ENCODE peak calls at places on chromosomes 7 and 10, in five cellular contexts. One of them, this sample, is unnamed.

GRCh38 chr10:112078003-112078402 is 105.6 kb downstream of the GPAM start:
- DNase-seq in cardiac muscle cell: no peak
- DNase-seq in heart right ventricle: no peak
- DNase-seq in uterus: no peak
- DNase-seq in stomach: no peak
- DNase-seq in this sample: no peak

GRCh38 chr7:148962823-148963582 is 65.3 kb downstream of the PDIA4 start:
- DNase-seq in cardiac muscle cell: peak; percentile 79
- DNase-seq in heart right ventricle: peak; percentile 70
- DNase-seq in uterus: peak; percentile 71
- DNase-seq in stomach: peak; percentile 61
- DNase-seq in this sample: peak; percentile 70

GRCh38 chr10:45646384-45647050 is 26.1 kb downstream of the ZFAND4 start:
- DNase-seq in cardiac muscle cell: no peak
- DNase-seq in heart right ventricle: no peak
- DNase-seq in uterus: no peak
- DNase-seq in stomach: no peak
- DNase-seq in this sample: no peak

GRCh38 chr7:157501576-157501975 is 164.8 kb downstream of the DNAJB6 start:
- DNase-seq in cardiac muscle cell: no peak
- DNase-seq in heart right ventricle: no peak
- DNase-seq in uterus: no peak
- DNase-seq in stomach: peak; percentile 13
- DNase-seq in this sample: no peak

GRCh38 chr10:124693801-124694416 is 50.3 kb downstream of the FAM53B start:
- DNase-seq in cardiac muscle cell: no peak
- DNase-seq in heart right ventricle: no peak
- DNase-seq in uterus: no peak
- DNase-seq in stomach: no peak
- DNase-seq in this sample: peak; percentile 80

GRCh38 chr7:78139335-78139734 is 340.8 kb downstream of the PHTF2 start:
- DNase-seq in cardiac muscle cell: no peak
- DNase-seq in heart right ventricle: no peak
- DNase-seq in uterus: no peak
- DNase-seq in stomach: no peak
- DNase-seq in this sample: no peak

GRCh38 chr7:133582766-133583523 is 330.1 kb downstream of the EXOC4 start:
- DNase-seq in cardiac muscle cell: peak; percentile 87
- DNase-seq in heart right ventricle: no peak
- DNase-seq in uterus: no peak
- DNase-seq in stomach: no peak
- DNase-seq in this sample: no peak

GRCh38 chr10:100766693-100767427 is 21.5 kb downstream of the PAX2 start:
- DNase-seq in cardiac muscle cell: no peak
- DNase-seq in heart right ventricle: no peak
- DNase-seq in uterus: no peak
- DNase-seq in stomach: no peak
- DNase-seq in this sample: peak; percentile 26

GRCh38 chr7:5709347-5709950 is 72.0 kb downstream of the RNF216 start:
- DNase-seq in cardiac muscle cell: no peak
- DNase-seq in heart right ventricle: no peak
- DNase-seq in uterus: no peak
- DNase-seq in stomach: no peak
- DNase-seq in this sample: no peak

GRCh38 chr7:114047889-114048288 is 129.1 kb upstream of the PPP1R3A start:
- DNase-seq in cardiac muscle cell: peak; percentile 70
- DNase-seq in heart right ventricle: no peak
- DNase-seq in uterus: no peak
- DNase-seq in stomach: no peak
- DNase-seq in this sample: no peak

GRCh38 chr7:100603697-100604077 is 1.5 kb downstream of the PCOLCE start:
- DNase-seq in cardiac muscle cell: peak; percentile 38
- DNase-seq in heart right ventricle: no peak
- DNase-seq in uterus: no peak
- DNase-seq in stomach: no peak
- DNase-seq in this sample: no peak

GRCh38 chr7:100600222-100601038 is 1.7 kb upstream of the PCOLCE start:
- DNase-seq in cardiac muscle cell: no peak
- DNase-seq in heart right ventricle: no peak
- DNase-seq in uterus: no peak
- DNase-seq in stomach: no peak
- DNase-seq in this sample: no peak

GRCh38 chr7:100602889-100603696 is 930 bp downstream of the PCOLCE start:
- DNase-seq in cardiac muscle cell: peak; percentile 90
- DNase-seq in heart right ventricle: peak; percentile 72
- DNase-seq in uterus: peak; percentile 92
- DNase-seq in stomach: no peak
- DNase-seq in this sample: peak; percentile 46

GRCh38 chr7:100595188-100595587 is 7.0 kb upstream of the PCOLCE start:
- DNase-seq in cardiac muscle cell: no peak
- DNase-seq in heart right ventricle: no peak
- DNase-seq in uterus: no peak
- DNase-seq in stomach: no peak
- DNase-seq in this sample: no peak

GRCh38 chr7:100598425-100598824 is 3.7 kb upstream of the PCOLCE start:
- DNase-seq in cardiac muscle cell: peak; percentile 19
- DNase-seq in heart right ventricle: no peak
- DNase-seq in uterus: no peak
- DNase-seq in stomach: no peak
- DNase-seq in this sample: no peak
- H3K4me3 ChIP-seq in cardiac muscle cell: no peak overlapping the region
- H3K4me3 ChIP-seq in heart right ventricle: no peak overlapping the region
- H3K4me3 ChIP-seq in uterus: no peak overlapping the region
- H3K4me3 ChIP-seq in stomach: no peak overlapping the region
- H3K4me3 ChIP-seq in this sample: no peak overlapping the region

DNA sequence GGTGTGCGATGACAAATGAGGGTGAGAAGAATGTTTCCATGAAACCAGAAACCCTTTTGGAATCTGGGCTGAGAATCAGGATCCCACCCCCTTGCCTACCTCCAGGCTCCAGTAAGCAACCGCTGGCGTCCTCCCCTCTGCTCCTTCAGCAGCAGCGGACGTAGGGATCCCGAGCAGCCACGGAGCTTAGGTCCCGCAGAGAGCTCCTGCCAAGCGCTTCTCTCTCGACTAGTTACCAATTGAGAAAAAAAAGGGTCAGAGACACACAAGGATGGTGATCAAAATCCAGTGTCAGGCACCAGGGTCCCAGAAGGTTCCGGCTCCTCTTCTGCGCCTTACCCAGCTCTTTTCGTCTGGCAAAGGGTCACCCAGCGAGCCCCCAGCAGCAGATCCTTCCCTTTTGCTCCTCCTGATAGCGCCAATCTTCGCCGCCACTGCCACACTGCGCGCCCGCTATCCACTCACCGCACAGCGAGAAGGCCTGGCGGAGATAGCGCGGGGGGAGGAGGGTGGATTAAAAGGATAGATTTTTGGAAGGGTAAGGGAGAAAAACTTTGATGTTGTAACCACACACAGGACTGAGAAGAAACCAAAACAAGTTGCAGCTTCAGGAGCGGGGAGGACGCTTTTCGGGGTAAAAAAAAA is 733.4 kb downstream of the ZWINT start:
- DNase-seq in cardiac muscle cell: no peak
- DNase-seq in heart right ventricle: no peak
- DNase-seq in uterus: no peak
- DNase-seq in stomach: no peak
- DNase-seq in this sample: no peak
- H3K4me3 ChIP-seq in cardiac muscle cell: peak overlapping the region; percentile 35
- H3K4me3 ChIP-seq in heart right ventricle: peak overlapping the region; percentile 36
- H3K4me3 ChIP-seq in uterus: no peak overlapping the region
- H3K4me3 ChIP-seq in stomach: peak overlapping the region; percentile 41
- H3K4me3 ChIP-seq in this sample: no peak overlapping the region

GRCh38 chr7:150994838-150995510 is 4.2 kb downstream of the NOS3 start:
- DNase-seq in cardiac muscle cell: no peak
- DNase-seq in heart right ventricle: no peak
- DNase-seq in uterus: no peak
- DNase-seq in stomach: no peak
- DNase-seq in this sample: no peak

GRCh38 chr7:150992051-150992640 is 1.3 kb downstream of the NOS3 start:
- DNase-seq in cardiac muscle cell: no peak
- DNase-seq in heart right ventricle: no peak
- DNase-seq in uterus: no peak
- DNase-seq in stomach: no peak
- DNase-seq in this sample: no peak

GRCh38 chr7:150993511-150993910 is 2.7 kb downstream of the NOS3 start:
- DNase-seq in cardiac muscle cell: no peak
- DNase-seq in heart right ventricle: peak; percentile 89
- DNase-seq in uterus: peak; percentile 71
- DNase-seq in stomach: no peak
- DNase-seq in this sample: no peak

GRCh38 chr7:150992833-150993302 is 2.1 kb downstream of the NOS3 start:
- DNase-seq in cardiac muscle cell: peak; percentile 52
- DNase-seq in heart right ventricle: peak; percentile 75
- DNase-seq in uterus: peak; percentile 63
- DNase-seq in stomach: no peak
- DNase-seq in this sample: no peak

GRCh38 chr7:150994141-150994837 is 3.5 kb downstream of the NOS3 start:
- DNase-seq in cardiac muscle cell: peak; percentile 65
- DNase-seq in heart right ventricle: peak; percentile 82
- DNase-seq in uterus: no peak
- DNase-seq in stomach: no peak
- DNase-seq in this sample: no peak
- H3K4me3 ChIP-seq in cardiac muscle cell: no peak overlapping the region
- H3K4me3 ChIP-seq in heart right ventricle: peak overlapping the region; percentile 63
- H3K4me3 ChIP-seq in uterus: no peak overlapping the region
- H3K4me3 ChIP-seq in stomach: peak overlapping the region; percentile 28
- H3K4me3 ChIP-seq in this sample: no peak overlapping the region

GRCh38 chr10:10796061-10796773 is 221.5 kb upstream of the CELF2 start:
- DNase-seq in cardiac muscle cell: peak; percentile 66
- DNase-seq in heart right ventricle: peak; percentile 31
- DNase-seq in uterus: peak; percentile 54
- DNase-seq in stomach: no peak
- DNase-seq in this sample: no peak

GRCh38 chr10:10797467-10797866 is 220.2 kb upstream of the CELF2 start:
- DNase-seq in cardiac muscle cell: peak; percentile 32
- DNase-seq in heart right ventricle: no peak
- DNase-seq in uterus: no peak
- DNase-seq in stomach: no peak
- DNase-seq in this sample: no peak

GRCh38 chr10:10798021-10798420 is 219.7 kb upstream of the CELF2 start:
- DNase-seq in cardiac muscle cell: peak; percentile 38
- DNase-seq in heart right ventricle: no peak
- DNase-seq in uterus: no peak
- DNase-seq in stomach: no peak
- DNase-seq in this sample: no peak

GRCh38 chr10:10798543-10799192 is 219.0 kb upstream of the CELF2 start:
- DNase-seq in cardiac muscle cell: no peak
- DNase-seq in heart right ventricle: no peak
- DNase-seq in uterus: peak; percentile 37
- DNase-seq in stomach: no peak
- DNase-seq in this sample: no peak

GRCh38 chr10:10796774-10797415 is 220.8 kb upstream of the CELF2 start:
- DNase-seq in cardiac muscle cell: peak; percentile 53
- DNase-seq in heart right ventricle: no peak
- DNase-seq in uterus: no peak
- DNase-seq in stomach: no peak
- DNase-seq in this sample: no peak
- H3K4me3 ChIP-seq in cardiac muscle cell: no peak overlapping the region
- H3K4me3 ChIP-seq in heart right ventricle: peak overlapping the region; percentile 41
- H3K4me3 ChIP-seq in uterus: peak overlapping the region; percentile 31
- H3K4me3 ChIP-seq in stomach: no peak overlapping the region
- H3K4me3 ChIP-seq in this sample: no peak overlapping the region

DNA sequence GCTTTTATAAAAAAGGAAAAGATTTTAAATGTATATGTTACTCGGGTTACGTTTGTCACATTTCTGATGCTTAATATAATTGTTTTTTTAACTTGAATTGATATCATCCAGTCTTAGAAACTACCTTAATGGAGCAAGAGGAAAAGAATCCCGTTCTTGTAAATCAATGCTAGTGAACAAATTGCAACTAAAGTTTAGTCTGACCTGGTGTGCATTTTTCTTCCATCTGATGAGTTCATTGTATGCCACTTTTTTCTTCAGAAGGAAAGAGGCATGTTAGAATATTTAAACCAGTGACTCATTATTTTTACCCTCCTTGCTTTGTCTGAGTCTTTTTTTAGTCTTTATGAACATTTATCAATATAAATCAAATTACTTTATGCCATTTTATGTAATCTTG is 34.7 kb downstream of the NET1 start:
- DNase-seq in cardiac muscle cell: peak; percentile 39
- DNase-seq in heart right ventricle: no peak
- DNase-seq in uterus: no peak
- DNase-seq in stomach: no peak
- DNase-seq in this sample: no peak
- H3K4me3 ChIP-seq in cardiac muscle cell: peak overlapping the region; percentile 44
- H3K4me3 ChIP-seq in heart right ventricle: peak overlapping the region; percentile 58
- H3K4me3 ChIP-seq in uterus: peak overlapping the region; percentile 48
- H3K4me3 ChIP-seq in stomach: peak overlapping the region; percentile 49
- H3K4me3 ChIP-seq in this sample: peak overlapping the region; percentile 21

GRCh38 chr10:20995123-20995978 is 98.2 kb upstream of the NEBL start:
- DNase-seq in cardiac muscle cell: peak; percentile 42
- DNase-seq in heart right ventricle: no peak
- DNase-seq in uterus: no peak
- DNase-seq in stomach: no peak
- DNase-seq in this sample: no peak
- H3K4me3 ChIP-seq in cardiac muscle cell: no peak overlapping the region
- H3K4me3 ChIP-seq in heart right ventricle: peak overlapping the region; percentile 28
- H3K4me3 ChIP-seq in uterus: no peak overlapping the region
- H3K4me3 ChIP-seq in stomach: no peak overlapping the region
- H3K4me3 ChIP-seq in this sample: no peak overlapping the region

DNA sequence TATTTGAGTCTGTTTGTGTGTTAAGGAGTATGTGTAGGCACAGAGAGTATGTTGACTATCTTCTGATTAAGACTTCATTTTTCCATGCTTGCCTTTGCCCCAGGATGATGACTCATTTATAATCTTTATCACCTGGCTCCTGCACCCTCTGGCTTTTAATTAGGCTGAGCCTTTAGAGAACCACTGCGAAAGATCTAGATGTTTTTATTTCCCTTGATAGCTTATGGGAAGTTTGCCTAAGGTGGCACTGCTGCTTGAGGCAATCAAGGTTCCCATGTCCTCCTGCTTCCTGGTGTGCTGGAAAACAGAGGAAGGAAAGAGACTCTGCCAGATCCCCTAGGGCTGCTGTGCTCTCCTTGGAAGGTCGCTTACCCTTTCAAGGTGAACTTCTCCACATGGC is 114.6 kb downstream of the ARL4A start:
- DNase-seq in cardiac muscle cell: no peak
- DNase-seq in heart right ventricle: no peak
- DNase-seq in uterus: no peak
- DNase-seq in stomach: peak; percentile 41
- DNase-seq in this sample: peak; percentile 20
- H3K4me3 ChIP-seq in cardiac muscle cell: no peak overlapping the region
- H3K4me3 ChIP-seq in heart right ventricle: no peak overlapping the region
- H3K4me3 ChIP-seq in uterus: no peak overlapping the region
- H3K4me3 ChIP-seq in stomach: no peak overlapping the region
- H3K4me3 ChIP-seq in this sample: no peak overlapping the region

DNA sequence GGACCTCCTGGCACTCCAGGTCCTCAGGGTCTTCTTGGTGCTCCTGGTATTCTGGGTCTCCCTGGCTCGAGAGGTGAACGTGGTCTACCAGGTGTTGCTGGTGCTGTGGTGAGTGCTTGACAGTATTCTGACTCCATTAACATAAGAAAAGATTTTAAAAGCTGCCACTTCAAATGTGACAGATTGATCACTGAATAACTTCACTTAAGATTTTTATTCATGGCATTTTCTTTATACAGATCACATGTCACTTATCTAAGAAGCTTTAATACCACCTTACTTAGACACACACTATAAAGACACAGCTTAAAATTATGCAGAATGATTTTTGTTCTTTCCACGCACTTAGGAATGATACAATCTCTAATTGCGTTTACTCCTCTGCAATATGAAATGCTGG is 29.6 kb downstream of the COL1A2 start:
- DNase-seq in cardiac muscle cell: no peak
- DNase-seq in heart right ventricle: no peak
- DNase-seq in uterus: no peak
- DNase-seq in stomach: no peak
- DNase-seq in this sample: no peak
- H3K4me3 ChIP-seq in cardiac muscle cell: no peak overlapping the region
- H3K4me3 ChIP-seq in heart right ventricle: no peak overlapping the region
- H3K4me3 ChIP-seq in uterus: no peak overlapping the region
- H3K4me3 ChIP-seq in stomach: no peak overlapping the region
- H3K4me3 ChIP-seq in this sample: no peak overlapping the region